ENCODE peak calls at places on chromosomes 3 and 15, in seven cellular contexts. X is RWPE2; Y is CD8-positive, alpha-beta T cell; N is upper lobe of right lung; S is aorta; R is left lung; B is body of pancreas. Q is an unnamed sample.

GRCh38 chr3:151216641-151217040 is 13.6 kb upstream of the GPR171 start:
- ATAC-seq in X (no peak), R (no peak), B (no peak), Y (no peak), N (no peak), S (no peak), Q (no peak)

GRCh38 chr15:88258021-88258641 is 1.6 kb upstream of the NTRK3 start:
- ATAC-seq in Y (no peak), N (peak; percentile 31), B (no peak), R (peak; percentile 70), S (peak; percentile 61), X (no peak), Q (no peak)

GRCh38 chr3:152021951-152022461 is 148.6 kb downstream of the SUCNR1 start:
- ATAC-seq in R (peak; percentile 80), Y (no peak), S (peak; percentile 44), B (no peak), N (peak; percentile 87), X (peak; percentile 90), Q (no peak)

GRCh38 chr3:23829242-23829934 is 23.6 kb downstream of the UBE2E1 start:
- ATAC-seq in S (no peak), B (no peak), X (no peak), R (no peak), N (no peak), Y (no peak), Q (no peak)

GRCh38 chr15:83854314-83854713 is 200.4 kb downstream of the ADAMTSL3 start:
- ATAC-seq in B (peak; percentile 43), S (no peak), X (peak; percentile 79), N (no peak), Y (no peak), R (no peak), Q (no peak)

GRCh38 chr3:127172670-127173515 is 20.0 kb upstream of the PRR23E start:
- ATAC-seq in S (peak; percentile 54), R (peak; percentile 49), N (no peak), B (no peak), X (peak; percentile 69), Y (no peak), Q (peak; percentile 34)

GRCh38 chr3:107846282-107846852 is 244.5 kb downstream of the CD47 start:
- ATAC-seq in R (peak; percentile 90), B (peak; percentile 75), X (peak; percentile 80), N (peak; percentile 95), S (peak; percentile 83), Y (no peak), Q (no peak)

GRCh38 chr3:146160233-146160963 is 586 bp downstream of the PLOD2 start:
- ATAC-seq in Y (no peak), N (peak; percentile 66), X (peak; percentile 45), R (peak; percentile 61), B (peak; percentile 70), S (peak; percentile 51), Q (peak; percentile 53)

GRCh38 chr3:114730397-114730796 is 416.7 kb downstream of the ZBTB20 start:
- ATAC-seq in N (no peak), B (no peak), X (no peak), R (no peak), S (no peak), Y (no peak), Q (no peak)

GRCh38 chr3:12832350-12833225 is 8.8 kb downstream of the RPL32 start:
- ATAC-seq in R (no peak), B (no peak), Y (no peak), N (peak; percentile 5), X (no peak), S (no peak), Q (no peak)

GRCh38 chr15:46956456-46956855 is 760.8 kb upstream of the SEMA6D start:
- ATAC-seq in N (no peak), R (no peak), X (no peak), B (no peak), Y (no peak), S (peak; percentile 44), Q (no peak)

DNA sequence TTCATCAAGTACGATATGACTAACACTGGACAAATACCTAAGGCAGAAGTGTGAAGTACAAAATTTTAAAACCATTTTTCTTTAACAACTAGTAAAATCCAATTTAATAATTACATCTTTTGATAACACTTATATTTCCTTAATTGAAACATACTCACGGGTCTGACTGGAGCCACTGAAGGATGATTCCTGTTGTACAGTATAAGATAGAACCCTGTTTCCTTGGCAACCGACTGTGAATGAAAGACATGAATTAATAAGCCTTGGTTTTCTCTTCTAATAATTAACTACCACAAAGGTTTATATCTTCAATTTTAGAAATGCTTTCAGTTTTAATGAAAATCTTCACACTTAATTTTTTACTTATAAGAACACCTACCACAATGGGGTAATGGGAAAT is 19.4 kb downstream of the DHX36 start:
- ATAC-seq in N (no peak), R (no peak), B (no peak), X (no peak), Y (no peak), S (no peak), Q (no peak)
- H3K27ac ChIP-seq in N (no peak overlapping the region), R (no peak overlapping the region), B (no peak overlapping the region), X (no peak overlapping the region), Y (no peak overlapping the region), S (no peak overlapping the region), Q (no peak overlapping the region)

GRCh38 chr15:90552929-90553211 is 23.1 kb downstream of the CRTC3 start:
- ATAC-seq in X (no peak), N (no peak), Y (no peak), B (no peak), S (no peak), R (no peak), Q (no peak)

GRCh38 chr15:90552162-90552928 is 22.6 kb downstream of the CRTC3 start:
- ATAC-seq in S (peak; percentile 58), N (no peak), X (peak; percentile 19), B (peak; percentile 49), Y (no peak), R (peak; percentile 48), Q (peak; percentile 31)

GRCh38 chr15:90550919-90551318 is 21.2 kb downstream of the CRTC3 start:
- ATAC-seq in S (no peak), X (peak; percentile 74), B (no peak), N (peak; percentile 45), R (no peak), Y (no peak), Q (no peak)

GRCh38 chr15:90557147-90557546 is 27.4 kb downstream of the CRTC3 start:
- ATAC-seq in S (no peak), X (no peak), Y (peak; percentile 53), R (no peak), B (no peak), N (no peak), Q (no peak)

GRCh38 chr15:90553248-90553745 is 23.6 kb downstream of the CRTC3 start:
- ATAC-seq in X (no peak), S (peak; percentile 70), R (peak; percentile 27), B (no peak), N (peak; percentile 47), Y (no peak), Q (peak; percentile 77)
- H3K4me3 ChIP-seq in X (no peak overlapping the region), S (no peak overlapping the region), R (no peak overlapping the region), B (no peak overlapping the region), N (no peak overlapping the region), Y (no peak overlapping the region), Q (no peak overlapping the region)

GRCh38 chr15:57509121-57509520 is 82.6 kb upstream of the MYZAP start:
- ATAC-seq in B (no peak), N (no peak), S (no peak), Y (no peak), X (no peak), R (no peak), Q (no peak)
- H3K27ac ChIP-seq in B (peak overlapping the region; percentile 86), N (no peak overlapping the region), S (no peak overlapping the region), Y (no peak overlapping the region), X (no peak overlapping the region), R (no peak overlapping the region), Q (no peak overlapping the region)

GRCh38 chr15:65377976-65378366 is at the start of gene IGDCC3:
- ATAC-seq in S (no peak), R (no peak), N (no peak), Y (no peak), X (no peak), B (peak; percentile 9), Q (no peak)
- H3K4me3 ChIP-seq in S (peak within 1 kb of the TSS; percentile 46), R (peak within 1 kb of the TSS; percentile 34), N (peak within 1 kb of the TSS; percentile 47), Y (peak within 1 kb of the TSS; percentile 37), X (peak within 1 kb of the TSS; percentile 38), B (no peak within 1 kb of the TSS), Q (peak within 1 kb of the TSS; percentile 61)

DNA sequence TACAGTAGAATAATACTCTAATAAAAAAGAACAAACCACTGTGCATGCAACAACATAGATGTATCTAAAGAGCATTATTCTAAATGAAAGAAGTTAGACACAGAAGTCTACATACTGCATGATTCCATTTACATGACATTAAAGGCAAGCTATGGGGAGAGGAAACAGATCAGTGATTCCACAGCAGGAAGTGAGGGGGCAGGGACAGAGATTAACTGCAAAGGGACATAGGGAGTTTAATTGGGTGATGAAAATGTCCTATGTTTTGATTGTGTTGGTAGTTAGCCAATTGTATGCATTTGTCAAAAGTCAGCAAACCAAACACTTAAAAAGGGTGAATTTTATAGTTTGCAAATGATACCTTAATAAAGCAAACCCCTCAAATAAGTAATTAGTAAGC is 13.8 kb downstream of the CRYGS start:
- ATAC-seq in Y (no peak), X (no peak), S (no peak), N (no peak), R (no peak), B (no peak), Q (no peak)
- H3K27ac ChIP-seq in Y (no peak overlapping the region), X (no peak overlapping the region), S (no peak overlapping the region), N (no peak overlapping the region), R (no peak overlapping the region), B (no peak overlapping the region), Q (no peak overlapping the region)

DNA sequence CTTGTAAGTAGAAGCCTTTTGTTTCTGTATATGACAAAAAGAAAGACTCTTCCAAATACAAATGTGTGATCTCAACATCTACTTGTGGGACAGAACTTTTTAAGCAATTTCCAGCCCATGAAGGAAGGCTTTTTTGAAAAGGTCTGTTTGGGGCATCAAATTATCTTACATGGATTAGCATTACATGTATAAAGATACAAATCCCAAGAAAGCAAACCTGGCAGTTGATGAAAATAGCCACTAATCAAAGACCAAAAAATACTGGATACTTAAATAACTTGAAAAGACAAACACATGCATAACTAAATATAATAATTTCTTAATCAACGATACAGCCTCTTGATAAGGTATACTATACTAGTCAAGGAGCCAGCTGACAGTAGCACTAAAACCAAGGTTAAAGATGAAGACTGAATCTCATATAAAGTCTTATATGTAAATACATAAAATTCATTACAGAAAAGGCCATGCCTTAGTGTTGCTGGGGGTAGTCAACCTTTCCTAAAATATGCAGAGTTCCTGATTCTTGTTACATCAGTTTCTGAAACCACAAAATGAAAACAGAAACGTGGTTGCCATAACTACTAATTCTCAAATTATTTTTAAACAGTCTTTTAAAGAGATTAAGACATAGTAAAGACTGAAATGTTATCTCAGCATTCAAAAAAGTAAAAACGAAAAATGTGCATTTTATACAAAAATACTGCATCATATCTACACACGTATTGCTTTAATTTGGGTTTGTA is 2.0 kb downstream of the ANKRD28 start:
- ATAC-seq in Y (peak; percentile 23), S (no peak), R (peak; percentile 9), B (no peak), N (peak; percentile 41), X (no peak), Q (peak; percentile 7)
- H3K4me3 ChIP-seq in Y (no peak overlapping the region), S (no peak overlapping the region), R (peak overlapping the region; percentile 18), B (no peak overlapping the region), N (peak overlapping the region; percentile 49), X (peak overlapping the region; percentile 33), Q (peak overlapping the region; percentile 71)

DNA sequence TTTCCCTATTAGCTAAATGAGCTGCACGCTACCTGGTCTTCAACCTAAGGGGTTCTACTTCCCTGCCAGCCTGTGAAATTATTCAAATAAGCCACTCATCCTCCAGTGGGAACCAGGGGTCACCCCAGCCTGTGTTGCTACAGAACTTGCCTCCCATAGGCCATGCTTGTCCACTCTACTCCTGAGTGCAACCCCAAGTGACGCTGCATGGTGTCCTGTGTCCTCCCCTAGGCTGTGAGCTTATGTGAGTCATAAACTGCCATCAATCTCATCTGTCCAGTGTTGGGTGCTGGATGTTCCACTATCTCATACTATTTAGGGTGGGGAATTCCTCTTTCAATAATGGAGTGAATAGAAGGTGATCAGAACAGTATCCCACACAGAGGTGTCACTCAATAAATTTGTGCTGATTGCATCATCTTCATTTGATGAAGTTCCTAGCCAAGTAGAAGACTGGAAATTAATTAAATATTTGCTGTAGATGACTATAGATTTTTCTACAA is 49.8 kb upstream of the SSR3 start:
- ATAC-seq in Y (no peak), N (no peak), R (no peak), B (no peak), S (no peak), X (no peak), Q (no peak)
- H3K27ac ChIP-seq in Y (no peak overlapping the region), N (no peak overlapping the region), R (no peak overlapping the region), B (no peak overlapping the region), S (no peak overlapping the region), X (no peak overlapping the region), Q (no peak overlapping the region)

Q was measured in gastroesophageal sphincter.